ENCODE peak calls at places on chromosome 10, in seven cellular contexts. C is right atrium auricular region, O is nephron progenitor cell, Y is thyroid gland, W is MCF 10A, S is thoracic aorta, H is uterus. B is an unnamed sample.

GRCh38 chr10:12907651-12908050 is 93.9 kb downstream of the CCDC3 start:
- DNase-seq in C (no peak), O (peak), Y (no peak), W (no peak), S (no peak), H (no peak), B (peak)

GRCh38 chr10:110969183-110969582 is 49.8 kb downstream of the SHOC2 start:
- DNase-seq in C (no peak), O (no peak), Y (no peak), W (no peak), S (no peak), H (no peak), B (no peak)

GRCh38 chr10:74227697-74228424 is 76.8 kb downstream of the ADK start:
- DNase-seq in C (no peak), O (no peak), Y (no peak), W (peak), S (no peak), H (no peak), B (no peak)

GRCh38 chr10:116973371-116973905 is 31.5 kb downstream of the SHTN1 start:
- DNase-seq in C (no peak), O (no peak), Y (no peak), W (no peak), S (no peak), H (no peak), B (no peak)

GRCh38 chr10:129758591-129759021 is 205.5 kb downstream of the EBF3 start:
- DNase-seq in C (peak), O (no peak), Y (no peak), W (no peak), S (no peak), H (peak), B (peak)

GRCh38 chr10:30782543-30783461 is 153.2 kb upstream of the LYZL2 start:
- DNase-seq in C (no peak), O (no peak), Y (no peak), W (no peak), S (no peak), H (no peak), B (no peak)

GRCh38 chr10:7551891-7552731 is 114.7 kb downstream of the ITIH5 start:
- DNase-seq in C (no peak), O (peak), Y (no peak), W (no peak), S (no peak), H (no peak), B (no peak)

GRCh38 chr10:3925184-3925583 is 140.2 kb upstream of the KLF6 start:
- DNase-seq in C (no peak), O (no peak), Y (no peak), W (no peak), S (no peak), H (no peak), B (no peak)

GRCh38 chr10:91088300-91089140 is 131.9 kb upstream of the PCGF5 start:
- DNase-seq in C (no peak), O (no peak), Y (no peak), W (peak), S (no peak), H (no peak), B (no peak)

GRCh38 chr10:20954519-20954918 is 57.4 kb upstream of the NEBL start:
- DNase-seq in C (no peak), O (peak), Y (no peak), W (no peak), S (no peak), H (no peak), B (no peak)

GRCh38 chr10:72387187-72387586 is 32.5 kb upstream of the DNAJB12 start:
- DNase-seq in C (no peak), O (no peak), Y (no peak), W (no peak), S (no peak), H (no peak), B (no peak)

GRCh38 chr10:99529483-99530107 is 3.1 kb upstream of the NKX2-3 start:
- DNase-seq in C (no peak), O (no peak), Y (no peak), W (no peak), S (no peak), H (no peak), B (peak)

GRCh38 chr10:86225098-86225782 is 141.4 kb downstream of the GRID1 start:
- DNase-seq in C (no peak), O (no peak), Y (peak), W (peak), S (no peak), H (no peak), B (no peak)

GRCh38 chr10:31929986-31930675 is 1.5 kb upstream of the ARHGAP12 start:
- DNase-seq in C (no peak), O (no peak), Y (no peak), W (no peak), S (no peak), H (no peak), B (no peak)

GRCh38 chr10:32938554-32939061 is 19.4 kb downstream of the ITGB1 start:
- DNase-seq in C (peak), O (no peak), Y (peak), W (no peak), S (no peak), H (no peak), B (no peak)

GRCh38 chr10:71232089-71232998 is 20.0 kb downstream of the UNC5B start:
- DNase-seq in C (peak), O (no peak), Y (peak), W (no peak), S (no peak), H (peak), B (no peak)

GRCh38 chr10:110483633-110484032 is 14.1 kb upstream of the DUSP5 start:
- DNase-seq in C (no peak), O (no peak), Y (no peak), W (no peak), S (no peak), H (no peak), B (no peak)

GRCh38 chr10:87646192-87646909 is 13.3 kb upstream of the PAPSS2 start:
- DNase-seq in C (no peak), O (no peak), Y (no peak), W (no peak), S (no peak), H (no peak), B (no peak)

GRCh38 chr10:16856092-16856491 is 38.9 kb upstream of the RSU1 start:
- DNase-seq in C (no peak), O (no peak), Y (no peak), W (peak), S (no peak), H (no peak), B (no peak)

GRCh38 chr10:48279081-48279751 is 4.7 kb upstream of the FRMPD2 start:
- DNase-seq in C (no peak), O (no peak), Y (no peak), W (no peak), S (no peak), H (no peak), B (no peak)

GRCh38 chr10:102476466-102477141 is 25.3 kb upstream of the C10orf95 start:
- DNase-seq in C (no peak), O (no peak), Y (peak), W (no peak), S (no peak), H (no peak), B (no peak)

GRCh38 chr10:97217299-97217698 is 31.5 kb upstream of the SLIT1 start:
- DNase-seq in C (peak), O (no peak), Y (no peak), W (no peak), S (no peak), H (no peak), B (no peak)

GRCh38 chr10:24096281-24096680 is 112.7 kb upstream of the KIAA1217 start:
- DNase-seq in C (no peak), O (no peak), Y (no peak), W (no peak), S (no peak), H (no peak), B (no peak)

GRCh38 chr10:13708256-13708990 is 121.7 kb downstream of the PRPF18 start:
- DNase-seq in C (no peak), O (no peak), Y (peak), W (no peak), S (no peak), H (no peak), B (no peak)

GRCh38 chr10:22002531-22003110 is 909 bp downstream of the DNAJC1 start:
- DNase-seq in C (no peak), O (no peak), Y (no peak), W (peak), S (no peak), H (no peak), B (no peak)

DNA sequence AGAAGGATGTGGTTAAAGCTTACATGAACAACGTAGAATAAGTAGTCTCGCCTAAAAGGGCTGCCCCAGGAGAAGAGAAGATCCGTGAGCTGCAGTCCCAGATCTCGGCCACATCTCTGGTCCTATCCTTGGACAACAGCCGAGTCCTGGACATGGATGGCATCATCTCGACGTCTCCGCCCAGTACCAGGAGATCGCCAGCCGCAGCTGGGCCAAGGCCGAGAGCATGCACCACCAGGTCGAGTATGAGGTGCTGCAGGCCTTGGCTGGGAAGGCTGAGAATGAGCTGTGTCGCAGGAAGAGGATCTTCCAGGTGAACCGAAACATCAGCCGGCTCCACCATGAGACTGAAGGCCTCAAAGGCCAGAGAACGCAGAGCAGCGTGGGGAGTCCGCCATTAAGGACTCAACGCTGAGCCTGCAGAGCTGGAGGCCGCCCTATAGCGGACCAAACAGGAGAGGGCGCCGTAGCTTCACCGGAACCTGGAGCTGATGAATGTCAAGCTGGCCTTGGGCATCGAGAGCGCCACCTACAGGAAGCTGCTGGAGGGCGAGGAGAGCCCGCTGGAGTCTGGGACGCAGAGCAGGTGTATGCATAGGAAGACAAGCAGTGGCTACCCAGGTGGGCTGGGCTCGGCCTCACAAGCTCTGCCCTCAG is 22.2 kb downstream of the LIPK start:
- DNase-seq in C (no peak), O (peak), Y (no peak), W (peak), S (no peak), H (no peak), B (no peak)
- TF ChIP-seq CTCF in C (peak), O (peak), Y (no peak), W (peak), S (no peak), H (no peak), B (peak)

DNA sequence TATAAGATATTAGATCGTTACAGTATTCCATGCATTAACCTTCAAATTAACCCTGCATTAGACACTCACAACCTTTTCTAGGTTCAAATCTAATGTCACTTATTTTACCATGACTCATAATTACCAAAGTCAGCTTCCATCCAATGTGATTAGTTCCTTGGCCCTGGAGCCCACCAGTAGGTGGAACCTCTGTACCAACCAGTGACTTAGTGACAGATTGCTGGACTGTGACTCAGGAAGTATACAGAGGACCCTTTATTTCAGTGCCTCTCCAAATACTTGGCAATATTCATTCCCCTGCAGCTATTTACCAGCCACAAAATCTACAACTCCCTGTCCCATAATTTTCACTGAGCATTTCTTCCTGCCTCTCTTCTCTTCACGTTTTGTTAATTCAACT is 1270.3 kb upstream of the SORCS1 start:
- DNase-seq in C (no peak), O (no peak), Y (no peak), W (no peak), S (no peak), H (no peak), B (no peak)
- TF ChIP-seq CTCF in C (no peak), O (no peak), Y (no peak), W (no peak), S (no peak), H (no peak), B (no peak)

GRCh38 chr10:34762603-34763299 is 52.3 kb downstream of the PARD3 start:
- DNase-seq in C (no peak), O (no peak), Y (no peak), W (no peak), S (no peak), H (no peak), B (no peak)
- TF ChIP-seq CTCF in C (no peak), O (no peak), Y (no peak), W (no peak), S (no peak), H (no peak), B (no peak)

GRCh38 chr10:64733980-64734379 is 1212.8 kb downstream of the REEP3 start:
- DNase-seq in C (no peak), O (peak), Y (no peak), W (peak), S (no peak), H (no peak), B (no peak)
- TF ChIP-seq CTCF in C (peak), O (peak), Y (no peak), W (peak), S (no peak), H (no peak), B (peak)

GRCh38 chr10:118969014-118969413 is 60.5 kb upstream of the NANOS1 start:
- DNase-seq in C (no peak), O (no peak), Y (no peak), W (no peak), S (no peak), H (no peak), B (no peak)

GRCh38 chr10:118970770-118971169 is 58.7 kb upstream of the NANOS1 start:
- DNase-seq in C (no peak), O (no peak), Y (no peak), W (peak), S (no peak), H (no peak), B (no peak)

GRCh38 chr10:118971876-118972275 is 57.6 kb upstream of the NANOS1 start:
- DNase-seq in C (no peak), O (no peak), Y (no peak), W (no peak), S (no peak), H (no peak), B (no peak)

GRCh38 chr10:118973744-118974143 is 55.8 kb upstream of the NANOS1 start:
- DNase-seq in C (no peak), O (no peak), Y (no peak), W (no peak), S (no peak), H (no peak), B (no peak)

GRCh38 chr10:118971187-118971586 is 58.3 kb upstream of the NANOS1 start:
- DNase-seq in C (no peak), O (no peak), Y (no peak), W (no peak), S (no peak), H (no peak), B (no peak)
- TF ChIP-seq CTCF in C (no peak), O (no peak), Y (no peak), W (no peak), S (no peak), H (no peak), B (no peak)

DNA sequence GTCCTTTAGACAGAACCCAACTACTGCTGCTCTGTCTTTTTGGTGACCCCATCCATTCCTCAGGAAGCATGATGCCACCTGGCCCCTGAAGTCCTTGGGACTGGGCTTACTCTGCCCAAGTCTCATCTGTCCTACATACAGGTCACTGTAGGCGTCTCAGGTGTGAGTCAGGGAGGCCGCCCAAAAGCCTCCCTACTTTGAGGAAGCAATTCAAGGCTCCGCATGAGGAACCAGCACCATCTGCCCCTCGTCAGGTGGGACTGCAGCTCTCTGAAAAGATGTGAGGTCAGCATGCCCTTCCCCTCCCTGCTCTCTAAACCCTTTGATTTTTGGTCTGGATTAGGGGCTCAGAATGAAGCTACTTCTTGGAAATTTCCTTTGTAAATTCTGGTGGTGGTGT is 354.8 kb downstream of the CXCL12 start:
- DNase-seq in C (peak), O (no peak), Y (no peak), W (no peak), S (no peak), H (no peak), B (no peak)
- TF ChIP-seq CTCF in C (no peak), O (peak), Y (no peak), W (no peak), S (no peak), H (no peak), B (no peak)

GRCh38 chr10:77602231-77602912 is 35.2 kb downstream of the KCNMA1 start:
- DNase-seq in C (no peak), O (no peak), Y (no peak), W (peak), S (no peak), H (no peak), B (no peak)
- TF ChIP-seq CTCF in C (no peak), O (no peak), Y (no peak), W (no peak), S (no peak), H (no peak), B (peak)

GRCh38 chr10:112525215-112525614 is 78.2 kb downstream of the VTI1A start:
- DNase-seq in C (no peak), O (no peak), Y (no peak), W (peak), S (no peak), H (no peak), B (no peak)
- TF ChIP-seq CTCF in C (no peak), O (no peak), Y (no peak), W (no peak), S (no peak), H (no peak), B (no peak)

GRCh38 chr10:15370741-15371701 is at the start of gene FAM171A1:
- DNase-seq in C (no peak), O (peak), Y (peak), W (peak), S (no peak), H (peak), B (peak)

GRCh38 chr10:15368456-15368855 is 2.6 kb downstream of the FAM171A1 start:
- DNase-seq in C (no peak), O (no peak), Y (no peak), W (no peak), S (no peak), H (no peak), B (no peak)

GRCh38 chr10:15367296-15367830 is 3.7 kb downstream of the FAM171A1 start:
- DNase-seq in C (no peak), O (no peak), Y (no peak), W (no peak), S (no peak), H (no peak), B (no peak)

GRCh38 chr10:15369642-15370211 is 1.4 kb downstream of the FAM171A1 start:
- DNase-seq in C (no peak), O (peak), Y (no peak), W (no peak), S (no peak), H (peak), B (no peak)

DNA sequence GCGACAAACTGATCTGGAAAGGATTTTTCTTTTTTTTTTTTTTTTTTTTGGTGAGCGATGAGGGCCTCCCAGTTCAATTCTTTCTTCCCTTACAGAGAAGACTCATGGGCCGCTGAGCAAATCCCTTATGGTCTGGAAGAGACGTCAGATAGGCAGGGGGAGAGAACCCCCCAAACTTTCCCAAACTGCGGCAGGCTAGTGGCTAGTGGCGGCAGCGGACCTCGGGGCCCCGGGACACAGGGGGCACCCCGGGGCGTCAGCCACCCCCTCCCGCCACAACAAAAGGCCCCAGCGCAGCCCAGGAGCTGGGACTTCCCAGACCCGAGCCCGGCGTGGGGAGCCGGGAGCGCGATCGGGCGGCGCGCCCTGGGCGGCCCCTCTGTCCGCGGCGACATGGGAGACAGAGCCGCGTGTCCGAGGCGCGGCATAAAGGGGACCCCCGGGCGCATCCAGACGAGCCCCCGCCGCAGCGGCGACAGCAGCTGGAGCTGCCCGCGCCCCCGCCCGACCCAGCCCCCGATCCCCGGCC is 813 bp downstream of the FAM171A1 start:
- DNase-seq in C (no peak), O (no peak), Y (peak), W (peak), S (no peak), H (peak), B (peak)
- TF ChIP-seq CTCF in C (no peak), O (no peak), Y (no peak), W (no peak), S (no peak), H (no peak), B (no peak)

GRCh38 chr10:27369832-27370231 is 129.2 kb upstream of the ACBD5 start:
- DNase-seq in C (no peak), O (no peak), Y (no peak), W (peak), S (no peak), H (no peak), B (no peak)
- TF ChIP-seq CTCF in C (peak), O (no peak), Y (no peak), W (peak), S (no peak), H (no peak), B (peak)

B was measured in osteocyte.